ENCODE peak calls at places on chromosomes 12 and 14, in four cellular contexts. I, W, V and U are unnamed samples.
A peak's percentile ranks its signal among the peaks of the same experiment; 100 is the strongest.

GRCh38 chr14:87628129-87628528 is 364.9 kb downstream of the GALC start:
- DNase-seq in I (no peak), V (no peak), W (no peak), U (peak; percentile 29)

GRCh38 chr14:24941719-24942118 is 108.2 kb downstream of the STXBP6 start:
- DNase-seq in W (no peak), V (no peak), I (no peak), U (no peak)

GRCh38 chr12:57836442-57837375 is 9.8 kb downstream of the CTDSP2 start:
- DNase-seq in V (no peak), I (no peak), W (peak; percentile 85), U (peak; percentile 93)

GRCh38 chr12:16424531-16424930 is 77.1 kb downstream of the MGST1 start:
- DNase-seq in V (no peak), I (no peak), W (no peak), U (no peak)

GRCh38 chr12:22340143-22340542 is 5.6 kb upstream of the ST8SIA1 start:
- DNase-seq in I (no peak), W (no peak), V (no peak), U (peak; percentile 37)

GRCh38 chr14:73428354-73428824 is 30.0 kb downstream of the NUMB start:
- DNase-seq in V (no peak), W (peak; percentile 32), I (no peak), U (no peak)

GRCh38 chr12:60872219-60872618 is 1276.4 kb downstream of the SLC16A7 start:
- DNase-seq in I (no peak), V (no peak), W (no peak), U (no peak)

GRCh38 chr14:53149656-53150319 is 3.3 kb downstream of the DDHD1 start:
- DNase-seq in V (no peak), I (no peak), W (no peak), U (peak; percentile 10)

GRCh38 chr14:102900631-102901571 is 21.6 kb upstream of the AMN start:
- DNase-seq in V (no peak), I (no peak), W (no peak), U (no peak)

GRCh38 chr14:50967104-50967503 is 22.8 kb upstream of the PYGL start:
- DNase-seq in W (no peak), I (no peak), V (no peak), U (no peak)

GRCh38 chr12:84924956-84925355 is 12.4 kb upstream of the SLC6A15 start:
- DNase-seq in V (no peak), W (no peak), I (no peak), U (no peak)

GRCh38 chr12:55705802-55706402 is 1.8 kb downstream of the ITGA7 start:
- DNase-seq in V (no peak), I (peak; percentile 41), W (no peak), U (no peak)

GRCh38 chr12:55706840-55707671 is 648 bp downstream of the ITGA7 start:
- DNase-seq in V (no peak), I (no peak), W (no peak), U (peak; percentile 89)

GRCh38 chr12:55703288-55703687 is 4.4 kb downstream of the ITGA7 start:
- DNase-seq in I (no peak), W (no peak), V (no peak), U (no peak)

GRCh38 chr12:55703976-55704761 is 3.5 kb downstream of the ITGA7 start:
- DNase-seq in I (no peak), W (no peak), V (no peak), U (no peak)

GRCh38 chr12:55704824-55705780 is 2.6 kb downstream of the ITGA7 start:
- DNase-seq in W (no peak), V (no peak), I (no peak), U (no peak)
- H3K4me3 ChIP-seq in W (no peak overlapping the region), V (no peak overlapping the region), I (no peak overlapping the region), U (no peak overlapping the region)

DNA sequence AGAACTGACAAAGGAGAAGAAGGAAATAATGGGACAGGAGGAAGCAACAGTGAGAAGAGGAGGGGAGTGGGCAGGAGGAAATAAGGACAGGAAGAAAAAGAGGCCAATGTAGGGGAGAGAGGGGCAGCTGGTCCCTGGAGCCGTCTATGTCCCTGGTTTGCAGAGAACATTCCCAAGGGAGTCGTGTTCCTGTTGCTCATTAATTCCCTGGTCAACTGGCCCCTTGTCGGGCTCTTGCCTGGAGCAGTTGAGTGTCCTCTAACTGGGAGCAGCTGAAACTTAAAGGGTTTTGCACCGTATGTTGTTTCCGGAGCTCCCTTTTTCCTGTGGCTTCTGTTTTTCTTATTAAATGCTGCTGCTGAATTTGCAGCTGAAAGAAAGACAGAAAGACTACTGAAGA is 146.4 kb upstream of the RFLNA start:
- DNase-seq in I (no peak), W (no peak), V (no peak), U (no peak)
- TF ChIP-seq MYC in I (no peak), W (no peak), V (no peak), U (no peak)

GRCh38 chr14:64702493-64703392 is 1.5 kb upstream of the PLEKHG3 start:
- DNase-seq in I (no peak), V (no peak), W (no peak), U (no peak)

GRCh38 chr14:64703393-64704144 is 655 bp upstream of the PLEKHG3 start:
- DNase-seq in V (no peak), I (no peak), W (peak; percentile 10), U (no peak)

GRCh38 chr14:64705406-64706118 is 1.3 kb downstream of the PLEKHG3 start:
- DNase-seq in I (no peak), W (no peak), V (no peak), U (peak; percentile 87)

GRCh38 chr14:64704743-64705405 is 650 bp downstream of the PLEKHG3 start:
- DNase-seq in V (no peak), W (no peak), I (no peak), U (no peak)

GRCh38 chr14:64704145-64704742 is at the start of gene PLEKHG3:
- DNase-seq in W (peak; percentile 68), V (no peak), I (peak; percentile 84), U (peak; percentile 79)
- H3K4me3 ChIP-seq in W (peak within 1 kb of the TSS; percentile 84), V (no peak within 1 kb of the TSS), I (peak within 1 kb of the TSS; percentile 72), U (peak within 1 kb of the TSS; percentile 76)

GRCh38 chr14:20683125-20683895 is 1.1 kb upstream of the RNASE4 start:
- DNase-seq in W (peak; percentile 86), V (peak; percentile 96), I (peak; percentile 72), U (peak; percentile 88)
- TF ChIP-seq MYC in W (no peak), V (no peak), I (no peak), U (no peak)

GRCh38 chr12:53994691-53995310 is 5.2 kb upstream of the HOXC9 start:
- DNase-seq in W (no peak), V (no peak), I (no peak), U (peak; percentile 49)
- H3K4me3 ChIP-seq in W (no peak overlapping the region), V (no peak overlapping the region), I (peak overlapping the region; percentile 37), U (peak overlapping the region; percentile 55)

GRCh38 chr14:90023176-90023896 is 38.5 kb upstream of the KCNK13 start:
- DNase-seq in I (no peak), W (no peak), V (no peak), U (no peak)

GRCh38 chr14:90019824-90020523 is 41.8 kb upstream of the KCNK13 start:
- DNase-seq in V (no peak), I (no peak), W (no peak), U (no peak)

DNA sequence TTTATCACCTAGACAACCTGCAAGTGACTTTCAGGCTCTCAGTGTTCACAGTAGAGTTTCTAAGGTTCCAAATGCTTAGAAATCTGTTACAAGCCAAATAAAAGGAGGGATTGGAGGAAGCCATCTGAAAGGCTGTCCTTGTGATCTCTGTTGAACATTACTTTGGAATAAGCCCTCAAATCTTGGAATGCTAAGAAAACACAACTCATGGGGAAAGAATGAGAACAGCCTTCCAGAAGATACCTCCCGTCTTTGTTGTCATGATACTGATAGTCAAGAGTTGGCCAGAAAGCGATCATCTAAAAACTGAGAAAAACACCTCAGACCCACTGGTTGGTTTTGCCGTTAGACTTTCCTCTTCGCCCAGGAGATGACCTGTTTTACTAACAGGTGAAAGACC is 44.4 kb upstream of the KCNK13 start:
- DNase-seq in V (no peak), W (no peak), I (no peak), U (no peak)
- TF ChIP-seq MYC in V (no peak), W (no peak), I (no peak), U (no peak)